ENCODE peak calls at places on chromosomes 12 and 14, in nine cellular contexts. V is A549; J is NCI-H1092 treated with DMSO at 0.1 percent for 48 hours; X is CD8-positive, alpha-beta T cell; Y is epithelial cell of proximal tubule; U is osteoblast; Z is skeletal muscle cell; A is left lobe of liver; E is NCI-H460. W is an unnamed sample.

GRCh38 chr12:61009167-61009566 is 1251.0 kb upstream of the USP15 start:
- DNase-seq in J (no peak), E (no peak), A (no peak), Y (no peak), U (no peak), Z (no peak), X (no peak), V (no peak), W (no peak)

GRCh38 chr12:58917699-58918334 is 2.5 kb downstream of the LRIG3 start:
- DNase-seq in E (no peak), J (no peak), Y (peak), A (no peak), X (no peak), V (no peak), U (no peak), Z (no peak), W (no peak)

GRCh38 chr12:23824358-23824757 is 125.1 kb downstream of the SOX5 start:
- DNase-seq in E (no peak), Z (no peak), Y (no peak), J (no peak), A (no peak), X (no peak), U (no peak), V (no peak), W (no peak)

GRCh38 chr12:58202933-58203713 is 261.8 kb downstream of the ATP23 start:
- DNase-seq in E (no peak), Z (no peak), U (no peak), A (no peak), V (no peak), X (no peak), Y (no peak), J (no peak), W (peak)

GRCh38 chr12:88113871-88114270 is 28.0 kb downstream of the CEP290 start:
- DNase-seq in A (no peak), V (no peak), X (no peak), Z (no peak), J (no peak), E (no peak), Y (no peak), U (peak), W (no peak)

GRCh38 chr12:59677857-59678256 is 82.0 kb downstream of the SLC16A7 start:
- DNase-seq in Y (no peak), V (no peak), Z (no peak), U (no peak), X (peak), E (no peak), A (no peak), J (no peak), W (no peak)

GRCh38 chr12:51546102-51546501 is 44.9 kb upstream of the SCN8A start:
- DNase-seq in X (no peak), V (no peak), Z (no peak), Y (no peak), J (no peak), A (no peak), E (no peak), U (no peak), W (no peak)

GRCh38 chr12:132176358-132176919 is 32.2 kb downstream of the NOC4L start:
- DNase-seq in A (no peak), V (no peak), J (no peak), E (no peak), U (no peak), X (no peak), Z (no peak), Y (no peak), W (no peak)

GRCh38 chr14:101603096-101603495 is 41.8 kb downstream of the DIO3 start:
- DNase-seq in A (peak), U (no peak), Z (no peak), Y (no peak), J (no peak), E (no peak), X (no peak), V (no peak), W (no peak)

GRCh38 chr14:21095430-21096205 is 2.8 kb downstream of the ZNF219 start:
- DNase-seq in A (no peak), E (no peak), X (no peak), Y (no peak), J (no peak), V (no peak), U (peak), Z (peak), W (no peak)

GRCh38 chr14:29627141-29627540 is 300.5 kb downstream of the PRKD1 start:
- DNase-seq in X (no peak), U (peak), J (no peak), V (no peak), Y (no peak), E (peak), Z (peak), A (no peak), W (no peak)

GRCh38 chr12:54428050-54429013 is 9.3 kb upstream of the ITGA5 start:
- DNase-seq in J (no peak), Z (peak), V (no peak), Y (no peak), U (peak), A (no peak), X (peak), E (no peak), W (no peak)

GRCh38 chr12:57630891-57631433 is 2.0 kb downstream of the B4GALNT1 start:
- DNase-seq in A (peak), Z (no peak), Y (no peak), V (no peak), X (no peak), E (no peak), J (no peak), U (peak), W (no peak)

GRCh38 chr14:24054324-24054641 is 2.5 kb downstream of the CARMIL3 start:
- DNase-seq in Z (no peak), X (no peak), Y (no peak), U (peak), V (no peak), J (no peak), A (no peak), E (no peak), W (no peak)

GRCh38 chr12:120041386-120042231 is 52.6 kb downstream of the BICDL1 start:
- DNase-seq in X (peak), E (no peak), Y (no peak), A (peak), J (no peak), U (no peak), Z (no peak), V (no peak), W (no peak)

GRCh38 chr14:99259327-99259726 is 12.7 kb downstream of the BCL11B start:
- DNase-seq in J (no peak), E (no peak), Z (no peak), U (no peak), X (peak), A (no peak), Y (no peak), V (no peak), W (no peak)

GRCh38 chr12:104680070-104680469 is 223.3 kb downstream of the CHST11 start:
- DNase-seq in U (no peak), X (peak), A (no peak), V (peak), Y (no peak), Z (no peak), E (no peak), J (peak), W (peak)

GRCh38 chr12:116314477-116314876 is 37.0 kb upstream of the MED13L start:
- DNase-seq in X (no peak), V (no peak), Y (no peak), E (no peak), A (peak), U (no peak), J (no peak), Z (no peak), W (no peak)

GRCh38 chr12:48110691-48111315 is 4.9 kb upstream of the SENP1 start:
- DNase-seq in E (no peak), A (no peak), Y (no peak), X (no peak), J (no peak), Z (no peak), U (no peak), V (no peak), W (no peak)

GRCh38 chr12:52631264-52631663 is 12.9 kb upstream of the KRT73 start:
- DNase-seq in Y (no peak), Z (no peak), E (no peak), J (no peak), A (peak), U (no peak), V (no peak), X (no peak), W (no peak)

GRCh38 chr12:84408936-84409335 is 503.7 kb downstream of the SLC6A15 start:
- DNase-seq in Y (no peak), X (no peak), E (no peak), V (no peak), U (no peak), A (no peak), J (no peak), Z (no peak), W (no peak)

GRCh38 chr14:72924332-72924731 is 1.9 kb upstream of the DCAF4 start:
- DNase-seq in J (peak), E (no peak), V (peak), A (no peak), Y (no peak), U (no peak), X (no peak), Z (no peak), W (no peak)

GRCh38 chr12:14950982-14951746 is 10.2 kb downstream of the ARHGDIB start:
- DNase-seq in U (no peak), J (no peak), Y (peak), A (no peak), X (no peak), Z (no peak), E (no peak), V (no peak), W (no peak)

GRCh38 chr12:11897923-11898322 is 172.8 kb upstream of the BCL2L14 start:
- DNase-seq in U (no peak), Y (no peak), J (no peak), V (no peak), E (no peak), Z (no peak), X (no peak), A (no peak), W (no peak)

GRCh38 chr14:86203843-86204242 is 673.9 kb downstream of the FLRT2 start:
- DNase-seq in X (no peak), A (no peak), U (no peak), V (no peak), E (no peak), Z (no peak), J (no peak), Y (no peak), W (peak)

GRCh38 chr12:14138495-14138894 is 157.1 kb upstream of the GRIN2B start:
- DNase-seq in Y (no peak), V (peak), J (no peak), A (no peak), Z (no peak), E (no peak), U (no peak), X (no peak), W (no peak)

GRCh38 chr14:64293976-64294671 is at the start of gene ESR2:
- DNase-seq in V (peak), U (no peak), E (no peak), X (no peak), Z (no peak), J (peak), Y (no peak), A (no peak), W (peak)

GRCh38 chr12:93819048-93819491 is 141.9 kb downstream of the CRADD start:
- DNase-seq in J (no peak), Y (no peak), X (no peak), Z (no peak), A (no peak), U (peak), E (no peak), V (no peak), W (no peak)

GRCh38 chr14:89813485-89814080 is 140.9 kb downstream of the EFCAB11 start:
- DNase-seq in U (peak), X (no peak), Y (no peak), V (no peak), A (no peak), J (no peak), E (no peak), Z (peak), W (no peak)

GRCh38 chr14:72599579-72600470 is 294.1 kb downstream of the DPF3 start:
- DNase-seq in Z (no peak), X (no peak), U (peak), E (no peak), J (no peak), V (no peak), Y (no peak), A (no peak), W (no peak)

GRCh38 chr12:103801709-103802585 is 39.1 kb downstream of the NT5DC3 start:
- DNase-seq in E (no peak), U (no peak), X (no peak), V (peak), A (no peak), J (no peak), Y (peak), Z (no peak), W (no peak)

W was measured in B cell.